ENCODE peak calls at places on chromosomes 7 and 10, in six cellular contexts. One of them, this sample, is unnamed.
A peak's percentile ranks its signal among the peaks of the same experiment; 100 is the strongest.

GRCh38 chr7:117802660-117803059 is 70.6 kb downstream of the CTTNBP2 start:
- DNase-seq in GM12878: no peak
- DNase-seq in GM12891: no peak
- DNase-seq in K562: no peak
- DNase-seq in H1: no peak
- DNase-seq in HepG2: no peak
- DNase-seq in this sample: no peak

GRCh38 chr7:13851756-13852155 is 137.7 kb downstream of the ETV1 start:
- DNase-seq in GM12878: no peak
- DNase-seq in GM12891: no peak
- DNase-seq in K562: no peak
- DNase-seq in H1: no peak
- DNase-seq in HepG2: no peak
- DNase-seq in this sample: no peak

GRCh38 chr10:79434223-79434687 is 11.2 kb downstream of the ZCCHC24 start:
- DNase-seq in GM12878: no peak
- DNase-seq in GM12891: no peak
- DNase-seq in K562: no peak
- DNase-seq in H1: no peak
- DNase-seq in HepG2: no peak
- DNase-seq in this sample: no peak

GRCh38 chr10:97701438-97702064 is 12.0 kb upstream of the MARVELD1 start:
- DNase-seq in GM12878: no peak
- DNase-seq in GM12891: peak; percentile 68
- DNase-seq in K562: peak; percentile 70
- DNase-seq in H1: peak; percentile 66
- DNase-seq in HepG2: peak; percentile 70
- DNase-seq in this sample: peak; percentile 53

GRCh38 chr7:45061352-45061751 is 27.4 kb downstream of the NACAD start:
- DNase-seq in GM12878: no peak
- DNase-seq in GM12891: no peak
- DNase-seq in K562: no peak
- DNase-seq in H1: no peak
- DNase-seq in HepG2: no peak
- DNase-seq in this sample: no peak

GRCh38 chr7:29410981-29411380 is 152.7 kb upstream of the PRR15 start:
- DNase-seq in GM12878: no peak
- DNase-seq in GM12891: no peak
- DNase-seq in K562: no peak
- DNase-seq in H1: no peak
- DNase-seq in HepG2: no peak
- DNase-seq in this sample: no peak

GRCh38 chr7:144398911-144399310 is 4.6 kb downstream of the NOBOX start:
- DNase-seq in GM12878: no peak
- DNase-seq in GM12891: no peak
- DNase-seq in K562: no peak
- DNase-seq in H1: peak; percentile 16
- DNase-seq in HepG2: no peak
- DNase-seq in this sample: no peak

GRCh38 chr7:157432957-157433576 is 96.3 kb downstream of the DNAJB6 start:
- DNase-seq in GM12878: no peak
- DNase-seq in GM12891: no peak
- DNase-seq in K562: peak; percentile 65
- DNase-seq in H1: peak; percentile 77
- DNase-seq in HepG2: no peak
- DNase-seq in this sample: no peak

GRCh38 chr10:110820321-110820814 is 51.4 kb upstream of the PDCD4 start:
- DNase-seq in GM12878: no peak
- DNase-seq in GM12891: no peak
- DNase-seq in K562: no peak
- DNase-seq in H1: no peak
- DNase-seq in HepG2: no peak
- DNase-seq in this sample: no peak

GRCh38 chr10:119614686-119615085 is 17.9 kb upstream of the TIAL1 start:
- DNase-seq in GM12878: no peak
- DNase-seq in GM12891: no peak
- DNase-seq in K562: no peak
- DNase-seq in H1: no peak
- DNase-seq in HepG2: no peak
- DNase-seq in this sample: no peak

GRCh38 chr10:114180937-114181336 is 1.8 kb downstream of the TDRD1 start:
- DNase-seq in GM12878: no peak
- DNase-seq in GM12891: no peak
- DNase-seq in K562: no peak
- DNase-seq in H1: no peak
- DNase-seq in HepG2: no peak
- DNase-seq in this sample: no peak

GRCh38 chr7:786472-787255 is 45.6 kb upstream of the SUN1 start:
- DNase-seq in GM12878: no peak
- DNase-seq in GM12891: peak; percentile 93
- DNase-seq in K562: peak; percentile 78
- DNase-seq in H1: peak; percentile 93
- DNase-seq in HepG2: peak; percentile 39
- DNase-seq in this sample: peak; percentile 85

GRCh38 chr10:10911471-10911921 is 106.2 kb upstream of the CELF2 start:
- DNase-seq in GM12878: no peak
- DNase-seq in GM12891: no peak
- DNase-seq in K562: no peak
- DNase-seq in H1: no peak
- DNase-seq in HepG2: no peak
- DNase-seq in this sample: no peak

GRCh38 chr10:1180836-1181235 is 124.7 kb downstream of the WDR37 start:
- DNase-seq in GM12878: no peak
- DNase-seq in GM12891: no peak
- DNase-seq in K562: peak; percentile 40
- DNase-seq in H1: no peak
- DNase-seq in HepG2: no peak
- DNase-seq in this sample: no peak

GRCh38 chr7:138889566-138889965 is 91.6 kb upstream of the ATP6V0A4 start:
- DNase-seq in GM12878: no peak
- DNase-seq in GM12891: no peak
- DNase-seq in K562: no peak
- DNase-seq in H1: no peak
- DNase-seq in HepG2: peak; percentile 23
- DNase-seq in this sample: no peak

GRCh38 chr10:131652416-131652815 is 248.4 kb upstream of the PPP2R2D start:
- DNase-seq in GM12878: no peak
- DNase-seq in GM12891: no peak
- DNase-seq in K562: no peak
- DNase-seq in H1: peak; percentile 49
- DNase-seq in HepG2: no peak
- DNase-seq in this sample: no peak

GRCh38 chr7:132394283-132395003 is 181.8 kb downstream of the PLXNA4 start:
- DNase-seq in GM12878: no peak
- DNase-seq in GM12891: no peak
- DNase-seq in K562: no peak
- DNase-seq in H1: no peak
- DNase-seq in HepG2: no peak
- DNase-seq in this sample: no peak

GRCh38 chr10:93554760-93555432 is 11.6 kb upstream of the FFAR4 start:
- DNase-seq in GM12878: no peak
- DNase-seq in GM12891: no peak
- DNase-seq in K562: peak; percentile 69
- DNase-seq in H1: peak; percentile 93
- DNase-seq in HepG2: peak; percentile 68
- DNase-seq in this sample: peak; percentile 35

GRCh38 chr7:135147341-135147898 is 452 bp upstream of the TMEM140 start:
- DNase-seq in GM12878: no peak
- DNase-seq in GM12891: no peak
- DNase-seq in K562: peak; percentile 14
- DNase-seq in H1: no peak
- DNase-seq in HepG2: no peak
- DNase-seq in this sample: no peak

GRCh38 chr10:63391812-63392211 is 74.0 kb downstream of the JMJD1C start:
- DNase-seq in GM12878: no peak
- DNase-seq in GM12891: no peak
- DNase-seq in K562: no peak
- DNase-seq in H1: no peak
- DNase-seq in HepG2: no peak
- DNase-seq in this sample: no peak

GRCh38 chr7:11300231-11300630 is 326.6 kb downstream of the PHF14 start:
- DNase-seq in GM12878: no peak
- DNase-seq in GM12891: no peak
- DNase-seq in K562: no peak
- DNase-seq in H1: no peak
- DNase-seq in HepG2: no peak
- DNase-seq in this sample: no peak

GRCh38 chr7:103445228-103446020 is 583 bp downstream of the SLC26A5 start:
- DNase-seq in GM12878: no peak
- DNase-seq in GM12891: peak; percentile 11
- DNase-seq in K562: no peak
- DNase-seq in H1: peak; percentile 79
- DNase-seq in HepG2: no peak
- DNase-seq in this sample: no peak

GRCh38 chr10:71772832-71773220 is 494 bp downstream of the VSIR start:
- DNase-seq in GM12878: no peak
- DNase-seq in GM12891: no peak
- DNase-seq in K562: no peak
- DNase-seq in H1: no peak
- DNase-seq in HepG2: no peak
- DNase-seq in this sample: no peak

GRCh38 chr10:47403401-47404318 is 19.6 kb upstream of the ZNF488 start:
- DNase-seq in GM12878: no peak
- DNase-seq in GM12891: no peak
- DNase-seq in K562: no peak
- DNase-seq in H1: peak; percentile 50
- DNase-seq in HepG2: no peak
- DNase-seq in this sample: no peak

GRCh38 chr10:70343712-70344111 is 38.7 kb downstream of the LRRC20 start:
- DNase-seq in GM12878: no peak
- DNase-seq in GM12891: no peak
- DNase-seq in K562: no peak
- DNase-seq in H1: no peak
- DNase-seq in HepG2: no peak
- DNase-seq in this sample: no peak
- TF ChIP-seq POLR2A in GM12878: no peak
- TF ChIP-seq POLR2A in GM12891: no peak
- TF ChIP-seq POLR2A in K562: no peak
- TF ChIP-seq POLR2A in H1: no peak
- TF ChIP-seq POLR2A in HepG2: no peak
- TF ChIP-seq POLR2A in this sample: no peak

DNA sequence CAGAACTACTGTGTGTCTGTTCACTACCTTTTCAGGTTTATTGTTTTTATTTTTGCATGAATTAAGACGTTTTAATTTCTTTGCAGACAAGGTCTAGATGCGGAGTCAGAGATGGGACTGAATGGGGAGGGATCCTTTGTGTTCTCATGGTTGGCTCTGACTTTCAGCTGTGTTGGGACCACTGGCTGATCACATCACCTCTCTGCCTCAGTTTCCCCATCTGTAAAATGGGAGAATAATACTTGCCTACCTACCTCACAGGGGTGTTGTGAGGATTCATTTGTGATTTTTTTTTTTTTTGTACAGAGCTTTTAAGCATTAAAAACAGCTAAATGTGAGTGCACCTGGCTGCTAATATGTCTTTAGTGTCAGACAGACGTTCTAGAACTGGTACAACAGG is 34.4 kb downstream of the PRF1 start:
- DNase-seq in GM12878: no peak
- DNase-seq in GM12891: no peak
- DNase-seq in K562: no peak
- DNase-seq in H1: no peak
- DNase-seq in HepG2: no peak
- DNase-seq in this sample: no peak
- TF ChIP-seq TAF1 in GM12878: no peak
- TF ChIP-seq TAF1 in GM12891: no peak
- TF ChIP-seq TAF1 in K562: no peak
- TF ChIP-seq TAF1 in H1: no peak
- TF ChIP-seq TAF1 in HepG2: no peak
- TF ChIP-seq TAF1 in this sample: no peak

GRCh38 chr7:93027044-93027443 is 90.7 kb downstream of the SAMD9 start:
- DNase-seq in GM12878: no peak
- DNase-seq in GM12891: no peak
- DNase-seq in K562: peak; percentile 63
- DNase-seq in H1: no peak
- DNase-seq in HepG2: no peak
- DNase-seq in this sample: no peak
- TF ChIP-seq POLR2AphosphoS5 in GM12878: no peak
- TF ChIP-seq POLR2AphosphoS5 in GM12891: no peak
- TF ChIP-seq POLR2AphosphoS5 in K562: no peak
- TF ChIP-seq POLR2AphosphoS5 in H1: no peak
- TF ChIP-seq POLR2AphosphoS5 in HepG2: no peak
- TF ChIP-seq POLR2AphosphoS5 in this sample: no peak

DNA sequence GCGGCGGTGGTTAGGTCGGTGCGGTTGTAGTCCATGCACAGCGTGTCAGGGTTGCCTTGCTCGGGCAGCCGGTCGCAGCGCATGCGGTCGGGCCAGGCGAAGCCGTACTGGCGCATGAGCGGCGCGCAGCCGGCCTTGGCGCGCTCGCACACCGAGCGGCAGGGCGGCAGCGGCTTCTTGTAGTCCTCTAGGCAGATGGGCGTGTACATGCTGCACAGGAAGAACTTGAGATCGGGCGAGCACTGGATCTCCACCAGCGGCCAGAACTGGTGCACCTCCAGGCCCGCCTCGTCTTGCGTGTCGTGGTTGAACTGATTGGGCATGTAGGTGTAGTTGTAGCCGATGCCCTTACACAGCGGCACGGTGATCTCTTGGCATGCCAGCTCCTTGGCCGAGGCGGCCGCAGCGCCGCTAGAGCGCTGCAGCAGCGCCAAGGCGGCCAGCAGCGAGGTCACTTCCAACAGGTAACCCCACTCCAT is 1.1 kb downstream of the FZD8 start:
- DNase-seq in GM12878: no peak
- DNase-seq in GM12891: peak; percentile 32
- DNase-seq in K562: no peak
- DNase-seq in H1: peak; percentile 79
- DNase-seq in HepG2: peak; percentile 32
- DNase-seq in this sample: no peak
- TF ChIP-seq POLR2A in GM12878: no peak
- TF ChIP-seq POLR2A in GM12891: no peak
- TF ChIP-seq POLR2A in K562: no peak
- TF ChIP-seq POLR2A in H1: peak; percentile 4
- TF ChIP-seq POLR2A in HepG2: no peak
- TF ChIP-seq POLR2A in this sample: no peak

GRCh38 chr7:102413611-102414010 is 17.4 kb downstream of the PRKRIP1 start:
- DNase-seq in GM12878: no peak
- DNase-seq in GM12891: no peak
- DNase-seq in K562: no peak
- DNase-seq in H1: no peak
- DNase-seq in HepG2: no peak
- DNase-seq in this sample: no peak
- TF ChIP-seq TAF1 in GM12878: no peak
- TF ChIP-seq TAF1 in GM12891: no peak
- TF ChIP-seq TAF1 in K562: no peak
- TF ChIP-seq TAF1 in H1: no peak
- TF ChIP-seq TAF1 in HepG2: no peak
- TF ChIP-seq TAF1 in this sample: no peak

This sample was measured in GM12892.